ENCODE peak calls at places on chromosomes 12 and 14, in seven cellular contexts. One of them, this sample, is unnamed.
A peak's percentile ranks its signal among the peaks of the same experiment; 100 is the strongest.

GRCh38 chr14:102659797-102660196 is 67.3 kb downstream of the RCOR1 start:
- DNase-seq in ovary: no peak
- DNase-seq in RWPE1: no peak
- DNase-seq in coronary artery: no peak
- DNase-seq in IMR-90: peak; percentile 75
- DNase-seq in activated T-cell treated with anti-CD3 and anti-CD28 coated beads for 1 hour: no peak
- DNase-seq in fibroblast of mammary gland: peak; percentile 76
- DNase-seq in this sample: no peak

GRCh38 chr14:91154851-91155625 is 41.2 kb downstream of the DGLUCY start:
- DNase-seq in ovary: peak; percentile 64
- DNase-seq in RWPE1: peak; percentile 34
- DNase-seq in coronary artery: no peak
- DNase-seq in IMR-90: peak; percentile 72
- DNase-seq in activated T-cell treated with anti-CD3 and anti-CD28 coated beads for 1 hour: no peak
- DNase-seq in fibroblast of mammary gland: peak; percentile 72
- DNase-seq in this sample: peak; percentile 93

GRCh38 chr14:54803396-54803795 is 99.2 kb downstream of the GCH1 start:
- DNase-seq in ovary: no peak
- DNase-seq in RWPE1: no peak
- DNase-seq in coronary artery: peak; percentile 56
- DNase-seq in IMR-90: no peak
- DNase-seq in activated T-cell treated with anti-CD3 and anti-CD28 coated beads for 1 hour: no peak
- DNase-seq in fibroblast of mammary gland: no peak
- DNase-seq in this sample: no peak

GRCh38 chr14:98393527-98393926 is 878.5 kb downstream of the BCL11B start:
- DNase-seq in ovary: no peak
- DNase-seq in RWPE1: no peak
- DNase-seq in coronary artery: no peak
- DNase-seq in IMR-90: no peak
- DNase-seq in activated T-cell treated with anti-CD3 and anti-CD28 coated beads for 1 hour: no peak
- DNase-seq in fibroblast of mammary gland: no peak
- DNase-seq in this sample: no peak

GRCh38 chr12:28767836-28768348 is 381.2 kb upstream of the FAR2 start:
- DNase-seq in ovary: no peak
- DNase-seq in RWPE1: no peak
- DNase-seq in coronary artery: no peak
- DNase-seq in IMR-90: peak; percentile 19
- DNase-seq in activated T-cell treated with anti-CD3 and anti-CD28 coated beads for 1 hour: no peak
- DNase-seq in fibroblast of mammary gland: peak; percentile 42
- DNase-seq in this sample: no peak

GRCh38 chr12:121532503-121533390 is 48.1 kb downstream of the KDM2B start:
- DNase-seq in ovary: no peak
- DNase-seq in RWPE1: no peak
- DNase-seq in coronary artery: no peak
- DNase-seq in IMR-90: peak; percentile 84
- DNase-seq in activated T-cell treated with anti-CD3 and anti-CD28 coated beads for 1 hour: no peak
- DNase-seq in fibroblast of mammary gland: peak; percentile 27
- DNase-seq in this sample: no peak

GRCh38 chr14:34409721-34410120 is 52.3 kb downstream of the SPTSSA start:
- DNase-seq in ovary: no peak
- DNase-seq in RWPE1: no peak
- DNase-seq in coronary artery: no peak
- DNase-seq in IMR-90: no peak
- DNase-seq in activated T-cell treated with anti-CD3 and anti-CD28 coated beads for 1 hour: no peak
- DNase-seq in fibroblast of mammary gland: no peak
- DNase-seq in this sample: no peak

GRCh38 chr12:120813588-120814153 is 88.0 kb downstream of the ACADS start:
- DNase-seq in ovary: no peak
- DNase-seq in RWPE1: no peak
- DNase-seq in coronary artery: no peak
- DNase-seq in IMR-90: no peak
- DNase-seq in activated T-cell treated with anti-CD3 and anti-CD28 coated beads for 1 hour: no peak
- DNase-seq in fibroblast of mammary gland: no peak
- DNase-seq in this sample: no peak

GRCh38 chr12:51538599-51538998 is 52.4 kb upstream of the SCN8A start:
- DNase-seq in ovary: no peak
- DNase-seq in RWPE1: no peak
- DNase-seq in coronary artery: no peak
- DNase-seq in IMR-90: no peak
- DNase-seq in activated T-cell treated with anti-CD3 and anti-CD28 coated beads for 1 hour: no peak
- DNase-seq in fibroblast of mammary gland: no peak
- DNase-seq in this sample: no peak

GRCh38 chr12:64236549-64236948 is 14.5 kb upstream of the KICS2 start:
- DNase-seq in ovary: no peak
- DNase-seq in RWPE1: no peak
- DNase-seq in coronary artery: no peak
- DNase-seq in IMR-90: peak; percentile 19
- DNase-seq in activated T-cell treated with anti-CD3 and anti-CD28 coated beads for 1 hour: no peak
- DNase-seq in fibroblast of mammary gland: peak; percentile 39
- DNase-seq in this sample: no peak

GRCh38 chr12:109932878-109933503 is 32.9 kb downstream of the TCHP start:
- DNase-seq in ovary: peak; percentile 87
- DNase-seq in RWPE1: no peak
- DNase-seq in coronary artery: peak; percentile 96
- DNase-seq in IMR-90: no peak
- DNase-seq in activated T-cell treated with anti-CD3 and anti-CD28 coated beads for 1 hour: no peak
- DNase-seq in fibroblast of mammary gland: no peak
- DNase-seq in this sample: peak; percentile 57

GRCh38 chr14:65052832-65053231 is 49.5 kb downstream of the MAX start:
- DNase-seq in ovary: no peak
- DNase-seq in RWPE1: no peak
- DNase-seq in coronary artery: no peak
- DNase-seq in IMR-90: no peak
- DNase-seq in activated T-cell treated with anti-CD3 and anti-CD28 coated beads for 1 hour: no peak
- DNase-seq in fibroblast of mammary gland: no peak
- DNase-seq in this sample: no peak

GRCh38 chr14:72515779-72516770 is 377.8 kb downstream of the DPF3 start:
- DNase-seq in ovary: peak; percentile 46
- DNase-seq in RWPE1: no peak
- DNase-seq in coronary artery: no peak
- DNase-seq in IMR-90: peak; percentile 69
- DNase-seq in activated T-cell treated with anti-CD3 and anti-CD28 coated beads for 1 hour: no peak
- DNase-seq in fibroblast of mammary gland: peak; percentile 19
- DNase-seq in this sample: no peak

GRCh38 chr14:69711065-69711464 is 55.9 kb upstream of the SRSF5 start:
- DNase-seq in ovary: peak; percentile 76
- DNase-seq in RWPE1: no peak
- DNase-seq in coronary artery: no peak
- DNase-seq in IMR-90: peak; percentile 17
- DNase-seq in activated T-cell treated with anti-CD3 and anti-CD28 coated beads for 1 hour: no peak
- DNase-seq in fibroblast of mammary gland: no peak
- DNase-seq in this sample: peak; percentile 74

GRCh38 chr12:42097971-42098370 is 46.7 kb downstream of the GXYLT1 start:
- DNase-seq in ovary: no peak
- DNase-seq in RWPE1: no peak
- DNase-seq in coronary artery: no peak
- DNase-seq in IMR-90: no peak
- DNase-seq in activated T-cell treated with anti-CD3 and anti-CD28 coated beads for 1 hour: no peak
- DNase-seq in fibroblast of mammary gland: no peak
- DNase-seq in this sample: no peak

GRCh38 chr12:114625294-114625851 is 58.6 kb downstream of the TBX3 start:
- DNase-seq in ovary: no peak
- DNase-seq in RWPE1: peak; percentile 52
- DNase-seq in coronary artery: no peak
- DNase-seq in IMR-90: peak; percentile 72
- DNase-seq in activated T-cell treated with anti-CD3 and anti-CD28 coated beads for 1 hour: peak; percentile 10
- DNase-seq in fibroblast of mammary gland: peak; percentile 77
- DNase-seq in this sample: no peak

GRCh38 chr12:131833896-131834641 is 5.9 kb downstream of the MMP17 start:
- DNase-seq in ovary: no peak
- DNase-seq in RWPE1: no peak
- DNase-seq in coronary artery: no peak
- DNase-seq in IMR-90: peak; percentile 37
- DNase-seq in activated T-cell treated with anti-CD3 and anti-CD28 coated beads for 1 hour: no peak
- DNase-seq in fibroblast of mammary gland: peak; percentile 62
- DNase-seq in this sample: no peak

GRCh38 chr12:45540661-45541341 is 188.7 kb upstream of the ARID2 start:
- DNase-seq in ovary: no peak
- DNase-seq in RWPE1: no peak
- DNase-seq in coronary artery: no peak
- DNase-seq in IMR-90: no peak
- DNase-seq in activated T-cell treated with anti-CD3 and anti-CD28 coated beads for 1 hour: no peak
- DNase-seq in fibroblast of mammary gland: no peak
- DNase-seq in this sample: no peak

GRCh38 chr12:104263580-104264358 is 39.8 kb upstream of the EID3 start:
- DNase-seq in ovary: no peak
- DNase-seq in RWPE1: peak; percentile 70
- DNase-seq in coronary artery: no peak
- DNase-seq in IMR-90: peak; percentile 67
- DNase-seq in activated T-cell treated with anti-CD3 and anti-CD28 coated beads for 1 hour: no peak
- DNase-seq in fibroblast of mammary gland: peak; percentile 91
- DNase-seq in this sample: no peak

GRCh38 chr12:59972941-59973340 is 377.1 kb downstream of the SLC16A7 start:
- DNase-seq in ovary: no peak
- DNase-seq in RWPE1: peak; percentile 42
- DNase-seq in coronary artery: no peak
- DNase-seq in IMR-90: peak; percentile 88
- DNase-seq in activated T-cell treated with anti-CD3 and anti-CD28 coated beads for 1 hour: no peak
- DNase-seq in fibroblast of mammary gland: peak; percentile 77
- DNase-seq in this sample: no peak

GRCh38 chr12:50547742-50548141 is 43.0 kb downstream of the DIP2B start:
- DNase-seq in ovary: no peak
- DNase-seq in RWPE1: no peak
- DNase-seq in coronary artery: no peak
- DNase-seq in IMR-90: no peak
- DNase-seq in activated T-cell treated with anti-CD3 and anti-CD28 coated beads for 1 hour: no peak
- DNase-seq in fibroblast of mammary gland: no peak
- DNase-seq in this sample: no peak

GRCh38 chr12:108518101-108518715 is 3.1 kb downstream of the FICD start:
- DNase-seq in ovary: no peak
- DNase-seq in RWPE1: no peak
- DNase-seq in coronary artery: no peak
- DNase-seq in IMR-90: no peak
- DNase-seq in activated T-cell treated with anti-CD3 and anti-CD28 coated beads for 1 hour: no peak
- DNase-seq in fibroblast of mammary gland: no peak
- DNase-seq in this sample: no peak

GRCh38 chr14:31420013-31420318 is 384 bp downstream of the HEATR5A start:
- DNase-seq in ovary: peak; percentile 62
- DNase-seq in RWPE1: peak; percentile 49
- DNase-seq in coronary artery: peak; percentile 86
- DNase-seq in IMR-90: no peak
- DNase-seq in activated T-cell treated with anti-CD3 and anti-CD28 coated beads for 1 hour: peak; percentile 3
- DNase-seq in fibroblast of mammary gland: no peak
- DNase-seq in this sample: peak; percentile 38

GRCh38 chr14:104120281-104120741 is 18.1 kb upstream of the KIF26A start:
- DNase-seq in ovary: no peak
- DNase-seq in RWPE1: no peak
- DNase-seq in coronary artery: no peak
- DNase-seq in IMR-90: no peak
- DNase-seq in activated T-cell treated with anti-CD3 and anti-CD28 coated beads for 1 hour: no peak
- DNase-seq in fibroblast of mammary gland: no peak
- DNase-seq in this sample: no peak

GRCh38 chr14:45939572-45939971 is 686.6 kb upstream of the MIS18BP1 start:
- DNase-seq in ovary: no peak
- DNase-seq in RWPE1: no peak
- DNase-seq in coronary artery: no peak
- DNase-seq in IMR-90: no peak
- DNase-seq in activated T-cell treated with anti-CD3 and anti-CD28 coated beads for 1 hour: no peak
- DNase-seq in fibroblast of mammary gland: no peak
- DNase-seq in this sample: no peak

This sample was measured in Peyer's patch.